ENCODE peak calls at places on chromosomes 6 and 20, in eight cellular contexts. A is spleen, M is tibial nerve, H is IMR-90, O is H1, I is lower leg skin, Z is A549, B is endothelial cell of umbilical vein. L is an unnamed sample.

GRCh38 chr20:35539756-35540212 is 2.1 kb upstream of the ERGIC3 start:
- DNase-seq in A (no peak), M (no peak), H (no peak), O (peak), I (no peak), Z (peak), B (no peak), L (peak)

GRCh38 chr6:26223677-26224546 is 136.7 kb downstream of the HFE start:
- DNase-seq in A (peak), M (no peak), H (peak), O (no peak), I (peak), Z (peak), B (peak), L (peak)

GRCh38 chr6:2744206-2744771 is 6.4 kb downstream of the MYLK4 start:
- DNase-seq in A (no peak), M (no peak), H (no peak), O (no peak), I (no peak), Z (no peak), B (no peak), L (peak)

GRCh38 chr6:92337571-92337970 is 1081.8 kb downstream of the EPHA7 start:
- DNase-seq in A (no peak), M (no peak), H (no peak), O (no peak), I (no peak), Z (no peak), B (no peak), L (no peak)

GRCh38 chr6:30357678-30358339 is 12.9 kb downstream of the RPP21 start:
- DNase-seq in A (no peak), M (no peak), H (peak), O (peak), I (no peak), Z (peak), B (peak), L (peak)

GRCh38 chr6:6851862-6852261 is 255.9 kb upstream of the RREB1 start:
- DNase-seq in A (no peak), M (no peak), H (no peak), O (no peak), I (no peak), Z (no peak), B (no peak), L (no peak)

GRCh38 chr20:53903652-53903987 is 166.8 kb downstream of the BCAS1 start:
- DNase-seq in A (no peak), M (no peak), H (no peak), O (no peak), I (no peak), Z (no peak), B (no peak), L (no peak)

GRCh38 chr6:73696990-73697651 is 1.1 kb downstream of the CD109 start:
- DNase-seq in A (no peak), M (no peak), H (no peak), O (no peak), I (no peak), Z (no peak), B (peak), L (no peak)

GRCh38 chr6:67248077-67248476 is 1387.0 kb upstream of the ADGRB3 start:
- DNase-seq in A (no peak), M (no peak), H (no peak), O (no peak), I (no peak), Z (no peak), B (no peak), L (no peak)

GRCh38 chr6:30544666-30545272 is 11.5 kb downstream of the GNL1 start:
- DNase-seq in A (no peak), M (no peak), H (peak), O (no peak), I (no peak), Z (peak), B (peak), L (no peak)

GRCh38 chr6:41805830-41806774 is 18.6 kb downstream of the TOMM6 start:
- DNase-seq in A (no peak), M (no peak), H (no peak), O (no peak), I (no peak), Z (no peak), B (no peak), L (peak)

DNA sequence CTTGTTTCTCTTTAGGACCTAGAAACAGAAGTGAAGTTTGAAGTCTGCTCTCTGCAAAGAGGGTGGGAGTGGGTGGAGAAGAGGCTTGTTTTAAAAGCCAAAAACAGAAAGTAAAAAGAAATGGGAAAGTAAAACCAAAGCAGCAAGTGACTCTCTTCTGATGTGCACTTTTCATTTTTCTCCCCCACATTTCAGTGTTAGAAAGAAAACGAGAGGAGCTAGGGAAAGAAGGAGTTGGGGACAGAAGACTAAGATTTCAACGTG is 1.3 kb downstream of the C6orf141 start:
- DNase-seq in A (no peak), M (no peak), H (no peak), O (no peak), I (no peak), Z (no peak), B (no peak), L (no peak)
- H3K4me3 ChIP-seq in A (peak), M (peak), H (no peak), O (peak), I (peak), Z (peak), B (peak), L (no peak)

GRCh38 chr20:25309395-25310267 is 61.7 kb downstream of the PYGB start:
- DNase-seq in A (peak), M (peak), H (peak), O (no peak), I (no peak), Z (peak), B (peak), L (peak)
- TF ChIP-seq POLR2A in A (no peak), M (no peak), H (no peak), O (no peak), I (no peak), Z (peak), B (no peak), L (peak)

DNA sequence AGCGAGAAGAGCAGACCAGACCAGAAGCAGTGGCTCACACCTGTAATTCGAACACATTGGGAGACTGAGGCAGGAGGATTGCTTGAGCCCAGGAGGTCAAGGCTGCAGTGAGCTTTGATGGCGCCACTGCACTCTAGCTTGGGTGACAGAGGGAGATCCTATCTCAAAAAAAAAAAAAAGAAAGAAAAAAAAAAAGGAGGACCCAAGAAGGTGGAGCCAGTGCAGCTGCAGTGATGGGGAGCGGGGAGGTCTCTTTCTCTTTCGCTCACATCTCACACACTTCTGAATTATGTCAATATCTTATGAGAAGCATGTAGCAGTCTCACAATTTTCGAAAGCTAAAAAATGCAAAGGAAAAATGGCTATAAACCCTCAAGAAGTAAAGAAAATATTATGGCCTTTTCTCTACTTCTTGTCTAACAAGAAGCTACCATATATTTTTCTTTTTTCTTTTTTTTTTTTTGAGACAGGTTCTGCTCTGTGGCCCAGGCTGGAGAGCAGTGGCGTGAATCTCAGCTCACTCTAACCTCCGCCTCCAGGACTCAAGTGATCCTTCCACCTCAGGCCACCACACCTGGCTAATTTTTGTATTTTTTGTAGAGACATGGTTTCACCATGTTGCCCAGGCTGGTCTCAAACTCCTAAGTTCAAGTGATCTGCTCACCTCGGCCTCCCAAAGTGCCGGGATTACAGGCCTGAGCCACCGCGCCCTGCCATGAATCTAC is 3.8 kb upstream of the SPO11 start:
- DNase-seq in A (no peak), M (no peak), H (no peak), O (peak), I (no peak), Z (no peak), B (no peak), L (no peak)
- H3K4me3 ChIP-seq in A (no peak), M (no peak), H (no peak), O (no peak), I (no peak), Z (no peak), B (no peak), L (no peak)

GRCh38 chr6:138115191-138115590 is 8.0 kb upstream of the PERP start:
- DNase-seq in A (no peak), M (no peak), H (no peak), O (no peak), I (no peak), Z (no peak), B (no peak), L (no peak)
- TF ChIP-seq POLR2A in A (no peak), M (no peak), H (no peak), O (no peak), I (no peak), Z (no peak), B (no peak), L (no peak)

GRCh38 chr6:71929047-71929446 is 42.7 kb downstream of the RIMS1 start:
- DNase-seq in A (no peak), M (no peak), H (no peak), O (peak), I (no peak), Z (no peak), B (no peak), L (no peak)
- H3K4me3 ChIP-seq in A (no peak), M (no peak), H (no peak), O (no peak), I (no peak), Z (no peak), B (no peak), L (no peak)

GRCh38 chr6:34246563-34247391 is 2.0 kb downstream of the SMIM29 start:
- DNase-seq in A (peak), M (no peak), H (peak), O (peak), I (no peak), Z (peak), B (peak), L (no peak)

GRCh38 chr6:34249469-34250370 is 914 bp upstream of the SMIM29 start:
- DNase-seq in A (peak), M (no peak), H (no peak), O (no peak), I (no peak), Z (no peak), B (no peak), L (no peak)

GRCh38 chr6:34248198-34248726 is 544 bp downstream of the SMIM29 start:
- DNase-seq in A (peak), M (no peak), H (peak), O (peak), I (no peak), Z (peak), B (peak), L (peak)

GRCh38 chr6:34247481-34248197 is 1.2 kb downstream of the SMIM29 start:
- DNase-seq in A (peak), M (no peak), H (no peak), O (peak), I (no peak), Z (no peak), B (no peak), L (no peak)

DNA sequence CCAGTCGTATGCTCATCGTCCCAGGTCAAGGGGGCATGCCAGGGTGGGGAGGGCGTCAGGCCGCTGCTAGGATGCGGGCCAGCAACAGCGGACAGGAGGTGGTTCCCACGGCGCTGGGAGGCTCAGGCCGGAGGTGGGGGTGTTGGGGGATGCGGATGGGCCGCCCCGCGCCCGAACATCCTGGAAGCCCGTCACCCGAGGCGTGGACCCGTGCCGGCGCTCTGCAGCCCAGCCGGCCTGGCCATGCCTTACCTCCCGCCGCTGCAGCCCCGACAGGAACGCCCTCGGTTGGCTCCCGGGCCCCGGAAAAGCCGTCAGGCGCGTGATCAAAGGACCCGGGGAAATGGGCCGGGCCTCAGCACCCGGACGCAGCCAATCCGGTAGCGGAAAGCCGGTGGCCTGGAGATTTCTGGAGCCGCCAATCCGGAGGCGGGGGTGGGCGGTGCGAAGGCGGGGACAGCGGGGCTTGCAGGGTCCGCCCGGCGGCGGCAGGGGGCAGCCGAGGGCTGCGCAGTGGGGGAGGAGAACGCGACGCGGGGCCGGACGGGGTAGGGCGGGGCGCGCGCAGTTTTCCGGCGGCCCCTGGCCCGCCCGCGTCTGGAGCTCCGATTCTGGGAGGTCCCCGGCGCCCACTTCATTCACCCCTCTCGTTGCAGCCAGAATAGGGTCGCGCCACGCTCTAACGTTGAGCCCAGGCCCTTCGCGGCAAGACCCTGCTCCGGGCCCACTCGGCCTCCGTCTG is at the start of gene SMIM29:
- DNase-seq in A (peak), M (peak), H (peak), O (peak), I (peak), Z (peak), B (peak), L (peak)
- TF ChIP-seq POLR2A in A (no peak), M (peak), H (peak), O (no peak), I (no peak), Z (peak), B (peak), L (peak)